ENCODE peak calls at places on chromosomes 13 and 19, in eight cellular contexts. One of them, this sample, is unnamed.

GRCh38 chr19:5691205-5691929 is 1.3 kb downstream of the RPL36 start:
- DNase-seq in effector memory CD8-positive, alpha-beta T cell: peak
- DNase-seq in stimulated activated CD4-positive, alpha-beta T cell treated with anti-CD3 and anti-CD28 coated beads, Interleukin-2, amount 100 ng/mL, for 4 hours: peak
- DNase-seq in stimulated activated CD8-positive, alpha-beta memory T cell treated with anti-CD3 and anti-CD28 coated beads, Interleukin-15, amount 100 ng/mL, for 1 hour: no peak
- DNase-seq in T-helper 9 cell: no peak
- DNase-seq in Caki2: peak
- DNase-seq in AG09319: peak
- DNase-seq in iris pigment epithelial cell: peak
- DNase-seq in this sample: no peak

GRCh38 chr13:52850396-52851152 is 2.1 kb upstream of the PCDH8 start:
- DNase-seq in effector memory CD8-positive, alpha-beta T cell: no peak
- DNase-seq in stimulated activated CD4-positive, alpha-beta T cell treated with anti-CD3 and anti-CD28 coated beads, Interleukin-2, amount 100 ng/mL, for 4 hours: no peak
- DNase-seq in stimulated activated CD8-positive, alpha-beta memory T cell treated with anti-CD3 and anti-CD28 coated beads, Interleukin-15, amount 100 ng/mL, for 1 hour: no peak
- DNase-seq in T-helper 9 cell: no peak
- DNase-seq in Caki2: peak
- DNase-seq in AG09319: peak
- DNase-seq in iris pigment epithelial cell: peak
- DNase-seq in this sample: no peak

GRCh38 chr13:94169783-94170513 is 309.5 kb downstream of the DCT start:
- DNase-seq in effector memory CD8-positive, alpha-beta T cell: no peak
- DNase-seq in stimulated activated CD4-positive, alpha-beta T cell treated with anti-CD3 and anti-CD28 coated beads, Interleukin-2, amount 100 ng/mL, for 4 hours: no peak
- DNase-seq in stimulated activated CD8-positive, alpha-beta memory T cell treated with anti-CD3 and anti-CD28 coated beads, Interleukin-15, amount 100 ng/mL, for 1 hour: no peak
- DNase-seq in T-helper 9 cell: no peak
- DNase-seq in Caki2: no peak
- DNase-seq in AG09319: no peak
- DNase-seq in iris pigment epithelial cell: peak
- DNase-seq in this sample: no peak

GRCh38 chr13:30851697-30852096 is 54.4 kb upstream of the MEDAG start:
- DNase-seq in effector memory CD8-positive, alpha-beta T cell: no peak
- DNase-seq in stimulated activated CD4-positive, alpha-beta T cell treated with anti-CD3 and anti-CD28 coated beads, Interleukin-2, amount 100 ng/mL, for 4 hours: no peak
- DNase-seq in stimulated activated CD8-positive, alpha-beta memory T cell treated with anti-CD3 and anti-CD28 coated beads, Interleukin-15, amount 100 ng/mL, for 1 hour: no peak
- DNase-seq in T-helper 9 cell: no peak
- DNase-seq in Caki2: no peak
- DNase-seq in AG09319: no peak
- DNase-seq in iris pigment epithelial cell: no peak
- DNase-seq in this sample: no peak

GRCh38 chr19:3483226-3483628 is at the start of gene SMIM44:
- DNase-seq in effector memory CD8-positive, alpha-beta T cell: no peak
- DNase-seq in stimulated activated CD4-positive, alpha-beta T cell treated with anti-CD3 and anti-CD28 coated beads, Interleukin-2, amount 100 ng/mL, for 4 hours: no peak
- DNase-seq in stimulated activated CD8-positive, alpha-beta memory T cell treated with anti-CD3 and anti-CD28 coated beads, Interleukin-15, amount 100 ng/mL, for 1 hour: no peak
- DNase-seq in T-helper 9 cell: no peak
- DNase-seq in Caki2: no peak
- DNase-seq in AG09319: no peak
- DNase-seq in iris pigment epithelial cell: no peak
- DNase-seq in this sample: no peak

GRCh38 chr13:38350114-38350617 is 515 bp downstream of the UFM1 start:
- DNase-seq in effector memory CD8-positive, alpha-beta T cell: peak
- DNase-seq in stimulated activated CD4-positive, alpha-beta T cell treated with anti-CD3 and anti-CD28 coated beads, Interleukin-2, amount 100 ng/mL, for 4 hours: peak
- DNase-seq in stimulated activated CD8-positive, alpha-beta memory T cell treated with anti-CD3 and anti-CD28 coated beads, Interleukin-15, amount 100 ng/mL, for 1 hour: peak
- DNase-seq in T-helper 9 cell: peak
- DNase-seq in Caki2: no peak
- DNase-seq in AG09319: peak
- DNase-seq in iris pigment epithelial cell: peak
- DNase-seq in this sample: peak

GRCh38 chr19:50890422-50891252 is 17.4 kb downstream of the KLK2 start:
- DNase-seq in effector memory CD8-positive, alpha-beta T cell: no peak
- DNase-seq in stimulated activated CD4-positive, alpha-beta T cell treated with anti-CD3 and anti-CD28 coated beads, Interleukin-2, amount 100 ng/mL, for 4 hours: no peak
- DNase-seq in stimulated activated CD8-positive, alpha-beta memory T cell treated with anti-CD3 and anti-CD28 coated beads, Interleukin-15, amount 100 ng/mL, for 1 hour: no peak
- DNase-seq in T-helper 9 cell: no peak
- DNase-seq in Caki2: no peak
- DNase-seq in AG09319: no peak
- DNase-seq in iris pigment epithelial cell: peak
- DNase-seq in this sample: no peak

GRCh38 chr19:47110521-47111080 is 3.0 kb downstream of the ZC3H4 start:
- DNase-seq in effector memory CD8-positive, alpha-beta T cell: no peak
- DNase-seq in stimulated activated CD4-positive, alpha-beta T cell treated with anti-CD3 and anti-CD28 coated beads, Interleukin-2, amount 100 ng/mL, for 4 hours: peak
- DNase-seq in stimulated activated CD8-positive, alpha-beta memory T cell treated with anti-CD3 and anti-CD28 coated beads, Interleukin-15, amount 100 ng/mL, for 1 hour: peak
- DNase-seq in T-helper 9 cell: peak
- DNase-seq in Caki2: no peak
- DNase-seq in AG09319: no peak
- DNase-seq in iris pigment epithelial cell: no peak
- DNase-seq in this sample: no peak

GRCh38 chr19:35843676-35844481 is 8.4 kb downstream of the NPHS1 start:
- DNase-seq in effector memory CD8-positive, alpha-beta T cell: no peak
- DNase-seq in stimulated activated CD4-positive, alpha-beta T cell treated with anti-CD3 and anti-CD28 coated beads, Interleukin-2, amount 100 ng/mL, for 4 hours: no peak
- DNase-seq in stimulated activated CD8-positive, alpha-beta memory T cell treated with anti-CD3 and anti-CD28 coated beads, Interleukin-15, amount 100 ng/mL, for 1 hour: no peak
- DNase-seq in T-helper 9 cell: no peak
- DNase-seq in Caki2: peak
- DNase-seq in AG09319: no peak
- DNase-seq in iris pigment epithelial cell: no peak
- DNase-seq in this sample: no peak

GRCh38 chr19:4575978-4576933 is 16.8 kb upstream of the SEMA6B start:
- DNase-seq in effector memory CD8-positive, alpha-beta T cell: peak
- DNase-seq in stimulated activated CD4-positive, alpha-beta T cell treated with anti-CD3 and anti-CD28 coated beads, Interleukin-2, amount 100 ng/mL, for 4 hours: peak
- DNase-seq in stimulated activated CD8-positive, alpha-beta memory T cell treated with anti-CD3 and anti-CD28 coated beads, Interleukin-15, amount 100 ng/mL, for 1 hour: peak
- DNase-seq in T-helper 9 cell: peak
- DNase-seq in Caki2: peak
- DNase-seq in AG09319: no peak
- DNase-seq in iris pigment epithelial cell: peak
- DNase-seq in this sample: peak

GRCh38 chr13:48233886-48234488 is 981 bp downstream of the ITM2B start:
- DNase-seq in effector memory CD8-positive, alpha-beta T cell: no peak
- DNase-seq in stimulated activated CD4-positive, alpha-beta T cell treated with anti-CD3 and anti-CD28 coated beads, Interleukin-2, amount 100 ng/mL, for 4 hours: no peak
- DNase-seq in stimulated activated CD8-positive, alpha-beta memory T cell treated with anti-CD3 and anti-CD28 coated beads, Interleukin-15, amount 100 ng/mL, for 1 hour: no peak
- DNase-seq in T-helper 9 cell: no peak
- DNase-seq in Caki2: no peak
- DNase-seq in AG09319: no peak
- DNase-seq in iris pigment epithelial cell: peak
- DNase-seq in this sample: no peak

GRCh38 chr19:6276447-6276846 is 3.3 kb downstream of the MLLT1 start:
- DNase-seq in effector memory CD8-positive, alpha-beta T cell: no peak
- DNase-seq in stimulated activated CD4-positive, alpha-beta T cell treated with anti-CD3 and anti-CD28 coated beads, Interleukin-2, amount 100 ng/mL, for 4 hours: no peak
- DNase-seq in stimulated activated CD8-positive, alpha-beta memory T cell treated with anti-CD3 and anti-CD28 coated beads, Interleukin-15, amount 100 ng/mL, for 1 hour: no peak
- DNase-seq in T-helper 9 cell: no peak
- DNase-seq in Caki2: no peak
- DNase-seq in AG09319: peak
- DNase-seq in iris pigment epithelial cell: peak
- DNase-seq in this sample: no peak

GRCh38 chr13:33582121-33582520 is 235.8 kb upstream of the RFC3 start:
- DNase-seq in effector memory CD8-positive, alpha-beta T cell: no peak
- DNase-seq in stimulated activated CD4-positive, alpha-beta T cell treated with anti-CD3 and anti-CD28 coated beads, Interleukin-2, amount 100 ng/mL, for 4 hours: no peak
- DNase-seq in stimulated activated CD8-positive, alpha-beta memory T cell treated with anti-CD3 and anti-CD28 coated beads, Interleukin-15, amount 100 ng/mL, for 1 hour: no peak
- DNase-seq in T-helper 9 cell: no peak
- DNase-seq in Caki2: no peak
- DNase-seq in AG09319: no peak
- DNase-seq in iris pigment epithelial cell: no peak
- DNase-seq in this sample: no peak

GRCh38 chr19:51272183-51272817 is 21.4 kb downstream of the SIGLECL1 start:
- DNase-seq in effector memory CD8-positive, alpha-beta T cell: no peak
- DNase-seq in stimulated activated CD4-positive, alpha-beta T cell treated with anti-CD3 and anti-CD28 coated beads, Interleukin-2, amount 100 ng/mL, for 4 hours: no peak
- DNase-seq in stimulated activated CD8-positive, alpha-beta memory T cell treated with anti-CD3 and anti-CD28 coated beads, Interleukin-15, amount 100 ng/mL, for 1 hour: no peak
- DNase-seq in T-helper 9 cell: no peak
- DNase-seq in Caki2: peak
- DNase-seq in AG09319: no peak
- DNase-seq in iris pigment epithelial cell: no peak
- DNase-seq in this sample: no peak

GRCh38 chr19:37931941-37932655 is 25.1 kb downstream of the SIPA1L3 start:
- DNase-seq in effector memory CD8-positive, alpha-beta T cell: no peak
- DNase-seq in stimulated activated CD4-positive, alpha-beta T cell treated with anti-CD3 and anti-CD28 coated beads, Interleukin-2, amount 100 ng/mL, for 4 hours: no peak
- DNase-seq in stimulated activated CD8-positive, alpha-beta memory T cell treated with anti-CD3 and anti-CD28 coated beads, Interleukin-15, amount 100 ng/mL, for 1 hour: no peak
- DNase-seq in T-helper 9 cell: no peak
- DNase-seq in Caki2: peak
- DNase-seq in AG09319: no peak
- DNase-seq in iris pigment epithelial cell: peak
- DNase-seq in this sample: no peak

GRCh38 chr13:98521876-98522275 is 55.0 kb downstream of the STK24 start:
- DNase-seq in effector memory CD8-positive, alpha-beta T cell: no peak
- DNase-seq in stimulated activated CD4-positive, alpha-beta T cell treated with anti-CD3 and anti-CD28 coated beads, Interleukin-2, amount 100 ng/mL, for 4 hours: no peak
- DNase-seq in stimulated activated CD8-positive, alpha-beta memory T cell treated with anti-CD3 and anti-CD28 coated beads, Interleukin-15, amount 100 ng/mL, for 1 hour: no peak
- DNase-seq in T-helper 9 cell: no peak
- DNase-seq in Caki2: no peak
- DNase-seq in AG09319: no peak
- DNase-seq in iris pigment epithelial cell: no peak
- DNase-seq in this sample: no peak

GRCh38 chr13:44331912-44332840 is 41.4 kb upstream of the SERP2 start:
- DNase-seq in effector memory CD8-positive, alpha-beta T cell: no peak
- DNase-seq in stimulated activated CD4-positive, alpha-beta T cell treated with anti-CD3 and anti-CD28 coated beads, Interleukin-2, amount 100 ng/mL, for 4 hours: no peak
- DNase-seq in stimulated activated CD8-positive, alpha-beta memory T cell treated with anti-CD3 and anti-CD28 coated beads, Interleukin-15, amount 100 ng/mL, for 1 hour: no peak
- DNase-seq in T-helper 9 cell: no peak
- DNase-seq in Caki2: no peak
- DNase-seq in AG09319: no peak
- DNase-seq in iris pigment epithelial cell: peak
- DNase-seq in this sample: peak

GRCh38 chr19:2561895-2562294 is 86.0 kb downstream of the GADD45B start:
- DNase-seq in effector memory CD8-positive, alpha-beta T cell: peak
- DNase-seq in stimulated activated CD4-positive, alpha-beta T cell treated with anti-CD3 and anti-CD28 coated beads, Interleukin-2, amount 100 ng/mL, for 4 hours: peak
- DNase-seq in stimulated activated CD8-positive, alpha-beta memory T cell treated with anti-CD3 and anti-CD28 coated beads, Interleukin-15, amount 100 ng/mL, for 1 hour: peak
- DNase-seq in T-helper 9 cell: peak
- DNase-seq in Caki2: no peak
- DNase-seq in AG09319: no peak
- DNase-seq in iris pigment epithelial cell: no peak
- DNase-seq in this sample: no peak

GRCh38 chr13:113447596-113447995 is 5.7 kb downstream of the ADPRHL1 start:
- DNase-seq in effector memory CD8-positive, alpha-beta T cell: no peak
- DNase-seq in stimulated activated CD4-positive, alpha-beta T cell treated with anti-CD3 and anti-CD28 coated beads, Interleukin-2, amount 100 ng/mL, for 4 hours: no peak
- DNase-seq in stimulated activated CD8-positive, alpha-beta memory T cell treated with anti-CD3 and anti-CD28 coated beads, Interleukin-15, amount 100 ng/mL, for 1 hour: no peak
- DNase-seq in T-helper 9 cell: no peak
- DNase-seq in Caki2: no peak
- DNase-seq in AG09319: no peak
- DNase-seq in iris pigment epithelial cell: no peak
- DNase-seq in this sample: no peak

GRCh38 chr19:12913871-12914690 is 5.0 kb downstream of the SYCE2 start:
- DNase-seq in effector memory CD8-positive, alpha-beta T cell: peak
- DNase-seq in stimulated activated CD4-positive, alpha-beta T cell treated with anti-CD3 and anti-CD28 coated beads, Interleukin-2, amount 100 ng/mL, for 4 hours: no peak
- DNase-seq in stimulated activated CD8-positive, alpha-beta memory T cell treated with anti-CD3 and anti-CD28 coated beads, Interleukin-15, amount 100 ng/mL, for 1 hour: no peak
- DNase-seq in T-helper 9 cell: peak
- DNase-seq in Caki2: no peak
- DNase-seq in AG09319: no peak
- DNase-seq in iris pigment epithelial cell: no peak
- DNase-seq in this sample: no peak

GRCh38 chr13:40123962-40124647 is 468.6 kb downstream of the COG6 start:
- DNase-seq in effector memory CD8-positive, alpha-beta T cell: no peak
- DNase-seq in stimulated activated CD4-positive, alpha-beta T cell treated with anti-CD3 and anti-CD28 coated beads, Interleukin-2, amount 100 ng/mL, for 4 hours: no peak
- DNase-seq in stimulated activated CD8-positive, alpha-beta memory T cell treated with anti-CD3 and anti-CD28 coated beads, Interleukin-15, amount 100 ng/mL, for 1 hour: no peak
- DNase-seq in T-helper 9 cell: no peak
- DNase-seq in Caki2: no peak
- DNase-seq in AG09319: no peak
- DNase-seq in iris pigment epithelial cell: no peak
- DNase-seq in this sample: no peak

GRCh38 chr19:6417713-6418561 is 6.7 kb downstream of the KHSRP start:
- DNase-seq in effector memory CD8-positive, alpha-beta T cell: no peak
- DNase-seq in stimulated activated CD4-positive, alpha-beta T cell treated with anti-CD3 and anti-CD28 coated beads, Interleukin-2, amount 100 ng/mL, for 4 hours: no peak
- DNase-seq in stimulated activated CD8-positive, alpha-beta memory T cell treated with anti-CD3 and anti-CD28 coated beads, Interleukin-15, amount 100 ng/mL, for 1 hour: no peak
- DNase-seq in T-helper 9 cell: no peak
- DNase-seq in Caki2: peak
- DNase-seq in AG09319: no peak
- DNase-seq in iris pigment epithelial cell: no peak
- DNase-seq in this sample: no peak

This sample was measured in smooth muscle cell of the brain vasculature.